ENCODE peak calls at places on chromosomes 16 and 17, in four cellular contexts. T is stimulated activated CD4-positive, alpha-beta T cell treated with anti-CD3 and anti-CD28 coated beads, Interleukin-15, amount 100 ng/mL, for 24 hours; J is PC-9; G is GM12891. W is an unnamed sample.

GRCh38 chr16:57732011-57732410 is 3.6 kb upstream of the KATNB1 start:
- DNase-seq in G (no peak), J (no peak), T (no peak), W (no peak)

GRCh38 chr16:67282447-67282805 is 3.1 kb downstream of the PLEKHG4 start:
- DNase-seq in T (no peak), J (no peak), G (no peak), W (no peak)

GRCh38 chr16:27321013-27321960 is 7.5 kb downstream of the IL4R start:
- DNase-seq in T (no peak), J (no peak), G (no peak), W (no peak)

GRCh38 chr17:66605561-66605960 is 229.4 kb upstream of the CACNG5 start:
- DNase-seq in G (no peak), J (no peak), T (no peak), W (no peak)

GRCh38 chr17:50425001-50425681 is 877 bp upstream of the ACSF2 start:
- DNase-seq in T (no peak), J (no peak), G (no peak), W (no peak)

GRCh38 chr17:57913576-57914273 is 41.5 kb downstream of the CUEDC1 start:
- DNase-seq in T (no peak), J (no peak), G (no peak), W (no peak)

GRCh38 chr16:2160915-2161551 is 5.5 kb downstream of the TRAF7 start:
- DNase-seq in G (no peak), J (no peak), T (no peak), W (no peak)

GRCh38 chr17:76529643-76530488 is 7.6 kb downstream of the CYGB start:
- DNase-seq in T (no peak), J (peak), G (no peak), W (peak)

GRCh38 chr16:46650224-46650623 is 29.0 kb upstream of the SHCBP1 start:
- DNase-seq in J (no peak), T (no peak), G (no peak), W (no peak)

GRCh38 chr17:42698736-42699414 is 16.5 kb downstream of the CNTNAP1 start:
- DNase-seq in T (no peak), G (peak), J (no peak), W (no peak)

GRCh38 chr17:39702901-39703893 is 3.3 kb downstream of the ERBB2 start:
- DNase-seq in G (no peak), J (no peak), T (no peak), W (no peak)

GRCh38 chr17:28746611-28747045 is 2.8 kb downstream of the TRAF4 start:
- DNase-seq in T (no peak), G (no peak), J (peak), W (no peak)

GRCh38 chr16:72468582-72468981 is 296.6 kb upstream of the PMFBP1 start:
- DNase-seq in G (no peak), J (no peak), T (no peak), W (no peak)

GRCh38 chr17:59830007-59830630 is 62.6 kb downstream of the TUBD1 start:
- DNase-seq in T (peak), J (no peak), G (no peak), W (no peak)

GRCh38 chr17:47120521-47121095 is 68.5 kb downstream of the CDC27 start:
- DNase-seq in J (no peak), G (no peak), T (no peak), W (no peak)

GRCh38 chr17:77449373-77449907 is 308.7 kb downstream of the SEC14L1 start:
- DNase-seq in T (no peak), J (no peak), G (no peak), W (no peak)

GRCh38 chr17:81219476-81220180 is 3.1 kb downstream of the CEP131 start:
- DNase-seq in G (no peak), T (no peak), J (no peak), W (no peak)

GRCh38 chr16:2814757-2815298 is 2.2 kb upstream of the PRSS21 start:
- DNase-seq in T (no peak), J (no peak), G (no peak), W (no peak)

GRCh38 chr17:67636841-67637240 is 80.9 kb upstream of the NOL11 start:
- DNase-seq in J (no peak), T (no peak), G (no peak), W (no peak)

GRCh38 chr17:16297367-16298139 is 55.7 kb downstream of the CENPV start:
- DNase-seq in J (no peak), G (no peak), T (no peak), W (no peak)

GRCh38 chr17:54270499-54270898 is 447.8 kb downstream of the KIF2B start:
- DNase-seq in J (no peak), T (no peak), G (no peak), W (no peak)

GRCh38 chr17:13362341-13363122 is 239.2 kb downstream of the HS3ST3A1 start:
- DNase-seq in T (no peak), G (no peak), J (no peak), W (no peak)

GRCh38 chr16:49986351-49987124 is 38.5 kb upstream of the CNEP1R1 start:
- DNase-seq in T (no peak), G (no peak), J (no peak), W (no peak)

GRCh38 chr16:47125757-47126156 is 18.0 kb downstream of the NETO2 start:
- DNase-seq in G (no peak), T (no peak), J (no peak), W (no peak)

GRCh38 chr16:57093845-57094564 is 1.6 kb downstream of the CPNE2 start:
- DNase-seq in G (no peak), T (no peak), J (no peak), W (no peak)

W was measured in GM12892.